ENCODE peak calls at places on chromosomes 12 and 14, in six cellular contexts. I, R, V, L, A and X are unnamed samples.

GRCh38 chr14:64828096-64828495 is 51.6 kb downstream of the SPTB start:
- DNase-seq in I (peak), R (no peak), V (no peak), L (no peak), A (no peak), X (no peak)

GRCh38 chr12:10247659-10248058 is 35.0 kb downstream of the GABARAPL1 start:
- DNase-seq in I (no peak), R (peak), V (no peak), L (no peak), A (no peak), X (no peak)

GRCh38 chr12:12294215-12295005 is 27.6 kb upstream of the LRP6 start:
- DNase-seq in I (no peak), R (no peak), V (peak), L (no peak), A (peak), X (no peak)

GRCh38 chr12:7869137-7869536 is 3.6 kb downstream of the SLC2A14 start:
- DNase-seq in I (no peak), R (no peak), V (peak), L (no peak), A (peak), X (no peak)

GRCh38 chr14:40691066-40691465 is 915.6 kb upstream of the LRFN5 start:
- DNase-seq in I (no peak), R (no peak), V (no peak), L (no peak), A (no peak), X (no peak)

GRCh38 chr14:34364201-34364600 is 97.8 kb downstream of the SPTSSA start:
- DNase-seq in I (no peak), R (no peak), V (no peak), L (no peak), A (no peak), X (no peak)

GRCh38 chr12:79531547-79531946 is 159.2 kb downstream of the PAWR start:
- DNase-seq in I (no peak), R (no peak), V (peak), L (no peak), A (peak), X (no peak)

GRCh38 chr12:20368653-20369163 is 371 bp downstream of the PDE3A start:
- DNase-seq in I (no peak), R (no peak), V (peak), L (peak), A (peak), X (no peak)

GRCh38 chr12:109944561-109944960 is 44.5 kb downstream of the TCHP start:
- DNase-seq in I (no peak), R (no peak), V (no peak), L (no peak), A (no peak), X (no peak)

GRCh38 chr12:3493225-3494049 is 2.4 kb downstream of the PRMT8 start:
- DNase-seq in I (no peak), R (no peak), V (no peak), L (no peak), A (no peak), X (no peak)

GRCh38 chr12:1837541-1838206 is 17.3 kb downstream of the LRTM2 start:
- DNase-seq in I (no peak), R (no peak), V (peak), L (no peak), A (peak), X (no peak)

GRCh38 chr12:30794591-30795409 is 40.0 kb upstream of the CAPRIN2 start:
- DNase-seq in I (no peak), R (no peak), V (peak), L (no peak), A (peak), X (no peak)

GRCh38 chr14:61923348-61923747 is 161.1 kb downstream of the SNAPC1 start:
- DNase-seq in I (no peak), R (no peak), V (peak), L (no peak), A (peak), X (no peak)